ENCODE peak calls at places on chromosomes 7 and 10, in ten cellular contexts. M, F, N, L, H, I, Q, W, Z and Y are unnamed samples.

GRCh38 chr10:6588082-6588481 is 8.0 kb upstream of the PRKCQ start:
- DNase-seq in N (no peak), H (no peak), F (no peak), M (no peak), L (no peak), W (no peak), Q (no peak), Z (no peak), I (no peak), Y (no peak)

GRCh38 chr7:51316262-51316665 is 345 bp downstream of the COBL start:
- DNase-seq in W (no peak), H (no peak), Z (no peak), Q (peak; percentile 39), I (no peak), N (peak; percentile 45), L (no peak), F (no peak), M (no peak), Y (no peak)

GRCh38 chr10:47134166-47134565 is 165.8 kb upstream of the GDF10 start:
- DNase-seq in F (no peak), W (no peak), M (no peak), H (no peak), Q (no peak), L (no peak), I (no peak), Z (no peak), N (no peak), Y (no peak)

GRCh38 chr7:90599038-90599437 is 2.9 kb downstream of the CDK14 start:
- DNase-seq in H (no peak), Z (no peak), M (no peak), I (no peak), Q (no peak), F (no peak), N (no peak), W (no peak), L (peak; percentile 33), Y (no peak)

GRCh38 chr10:102781089-102781920 is 37.6 kb downstream of the WBP1L start:
- DNase-seq in W (no peak), N (no peak), L (no peak), H (no peak), I (peak; percentile 43), Q (no peak), F (no peak), M (no peak), Z (no peak), Y (no peak)

GRCh38 chr7:114082934-114083647 is 164.3 kb upstream of the PPP1R3A start:
- DNase-seq in W (no peak), N (no peak), L (peak; percentile 13), Q (no peak), H (no peak), I (peak; percentile 76), M (no peak), Z (peak; percentile 19), F (no peak), Y (no peak)

GRCh38 chr7:42457663-42458062 is 220.7 kb upstream of the GLI3 start:
- DNase-seq in L (peak; percentile 32), H (no peak), F (no peak), Z (no peak), Q (no peak), N (no peak), M (no peak), I (no peak), W (no peak), Y (no peak)

GRCh38 chr10:28595618-28596017 is 62.7 kb downstream of the WAC start:
- DNase-seq in M (no peak), N (no peak), F (no peak), H (no peak), W (no peak), I (no peak), Q (no peak), L (peak; percentile 82), Z (no peak), Y (no peak)

GRCh38 chr10:69641261-69641980 is 11.4 kb downstream of the FAM241B start:
- DNase-seq in L (no peak), Z (no peak), M (no peak), W (no peak), H (no peak), I (peak; percentile 60), F (no peak), Q (no peak), N (no peak), Y (no peak)